ENCODE peak calls at places on chromosomes 12 and 14, in five cellular contexts. Z is H1, K is HCT116, Y is HepG2, C is SK-N-SH. U is an unnamed sample.

GRCh38 chr14:74636424-74637183 is 24.6 kb upstream of the LTBP2 start:
- DNase-seq in Y (no peak), C (no peak), K (no peak), Z (no peak), U (no peak)

GRCh38 chr12:113227169-113227568 is 5.9 kb downstream of the TPCN1 start:
- DNase-seq in Z (no peak), K (no peak), Y (no peak), C (no peak), U (no peak)

GRCh38 chr12:72081787-72082186 is 143.1 kb downstream of the TPH2 start:
- DNase-seq in Y (no peak), Z (no peak), C (no peak), K (no peak), U (no peak)

GRCh38 chr12:15037091-15037723 is 64.4 kb downstream of the PDE6H start:
- DNase-seq in Z (no peak), Y (no peak), C (no peak), K (no peak), U (no peak)

GRCh38 chr14:67418368-67419174 is 6.6 kb upstream of the PLEK2 start:
- DNase-seq in K (no peak), Y (no peak), C (no peak), Z (no peak), U (no peak)

GRCh38 chr12:112844814-112845565 is 53.4 kb downstream of the RPH3A start:
- DNase-seq in Y (no peak), K (no peak), C (no peak), Z (no peak), U (no peak)

GRCh38 chr14:97444248-97444647 is 647.1 kb downstream of the VRK1 start:
- DNase-seq in C (no peak), K (no peak), Z (no peak), Y (no peak), U (no peak)

GRCh38 chr12:67026847-67027246 is 242.3 kb upstream of the CAND1 start:
- DNase-seq in C (no peak), K (no peak), Y (no peak), Z (no peak), U (no peak)

GRCh38 chr12:118498171-118498570 is 121.8 kb downstream of the SUDS3 start:
- DNase-seq in Y (no peak), K (no peak), Z (no peak), C (no peak), U (no peak)

GRCh38 chr12:89412665-89413064 is 60.4 kb upstream of the DUSP6 start:
- DNase-seq in K (no peak), C (no peak), Z (no peak), Y (no peak), U (no peak)

GRCh38 chr12:98870521-98870920 is 225.4 kb downstream of the APAF1 start:
- DNase-seq in K (no peak), C (no peak), Y (no peak), Z (no peak), U (no peak)

GRCh38 chr12:88934163-88934747 is 354.0 kb upstream of the KITLG start:
- DNase-seq in C (no peak), K (peak; percentile 98), Z (no peak), Y (no peak), U (no peak)

GRCh38 chr12:6605425-6606330 is 1.5 kb downstream of the CHD4 start:
- DNase-seq in Z (peak; percentile 63), K (no peak), C (peak; percentile 45), Y (no peak), U (no peak)

GRCh38 chr12:25811656-25812126 is 146.8 kb upstream of the RASSF8 start:
- DNase-seq in K (peak; percentile 64), Z (no peak), C (no peak), Y (no peak), U (no peak)

GRCh38 chr14:65057704-65058103 is 44.6 kb downstream of the MAX start:
- DNase-seq in K (no peak), Y (no peak), C (no peak), Z (no peak), U (no peak)

GRCh38 chr14:65052832-65053231 is 49.5 kb downstream of the MAX start:
- DNase-seq in C (no peak), Z (no peak), Y (no peak), K (no peak), U (no peak)

DNA sequence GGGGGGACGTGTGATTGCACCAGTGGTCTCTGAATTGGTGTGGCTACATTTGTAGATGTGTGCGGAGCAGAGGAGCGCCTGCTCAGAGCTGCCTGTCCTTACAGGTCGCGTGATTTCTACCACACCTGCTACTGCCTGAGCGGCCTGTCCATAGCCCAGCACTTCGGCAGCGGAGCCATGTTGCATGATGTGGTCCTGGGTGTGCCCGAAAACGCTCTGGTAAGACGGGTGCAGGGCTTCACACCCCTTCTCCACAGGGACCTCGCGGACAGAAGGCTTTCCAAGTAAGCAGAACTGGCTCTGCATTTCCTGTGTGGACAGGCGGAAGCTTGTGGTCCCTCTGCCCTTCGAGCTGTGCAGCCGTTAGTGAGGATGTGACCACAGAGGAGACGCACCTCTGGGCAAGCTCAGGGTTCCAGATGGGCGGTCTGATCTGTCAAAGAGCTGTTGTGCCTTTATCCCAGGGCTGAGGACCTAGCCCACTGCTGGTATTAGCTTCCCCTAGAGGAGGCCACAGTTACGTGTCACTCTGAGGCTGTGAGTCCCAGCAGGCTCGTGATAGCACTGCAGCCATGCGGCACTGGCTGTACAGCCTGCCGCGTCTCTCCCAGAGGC is 47.7 kb downstream of the MAX start:
- DNase-seq in K (no peak), Z (no peak), Y (no peak), C (no peak), U (no peak)
- TF ChIP-seq YY1 in K (no peak), Z (no peak), Y (no peak), C (no peak), U (no peak)

GRCh38 chr12:116160883-116161458 is 116.5 kb downstream of the MED13L start:
- DNase-seq in C (no peak), K (no peak), Z (no peak), Y (no peak), U (no peak)
- H3K4me1 ChIP-seq in C (peaks cover 53% of the 10 kb centered on the region), K (peaks cover 46% of the 10 kb centered on the region), Z (peaks cover 6% of the 10 kb centered on the region), Y (peaks cover 58% of the 10 kb centered on the region), U (no peaks in the 10 kb centered on the region)

GRCh38 chr12:51085757-51086156 is 2.4 kb upstream of the CSRNP2 start:
- DNase-seq in C (no peak), K (no peak), Z (no peak), Y (no peak), U (no peak)

GRCh38 chr12:51086933-51087332 is 3.5 kb upstream of the CSRNP2 start:
- DNase-seq in Y (no peak), C (no peak), K (no peak), Z (no peak), U (no peak)

GRCh38 chr12:51082561-51083139 is 746 bp downstream of the CSRNP2 start:
- DNase-seq in K (no peak), Y (peak; percentile 7), C (no peak), Z (no peak), U (peak; percentile 39)

GRCh38 chr12:51080136-51080535 is 3.3 kb downstream of the CSRNP2 start:
- DNase-seq in C (no peak), Z (no peak), Y (no peak), K (no peak), U (no peak)

GRCh38 chr12:51083140-51083833 is at the start of gene CSRNP2:
- DNase-seq in C (peak; percentile 99), Z (peak; percentile 97), K (peak; percentile 83), Y (peak; percentile 87), U (peak; percentile 97)
- TF ChIP-seq YY1 in C (no peak), Z (no peak), K (peak; percentile 74), Y (peak; percentile 76), U (no peak)

GRCh38 chr12:108701779-108702435 is 29.4 kb downstream of the CORO1C start:
- DNase-seq in Z (no peak), Y (no peak), K (no peak), C (no peak), U (no peak)

GRCh38 chr12:108702534-108702933 is 28.8 kb downstream of the CORO1C start:
- DNase-seq in K (no peak), C (no peak), Y (no peak), Z (no peak), U (no peak)

GRCh38 chr12:108699955-108700563 is 31.3 kb downstream of the CORO1C start:
- DNase-seq in Z (no peak), K (no peak), C (no peak), Y (no peak), U (no peak)

GRCh38 chr12:108697905-108698304 is 33.4 kb downstream of the CORO1C start:
- DNase-seq in C (no peak), K (no peak), Z (no peak), Y (no peak), U (no peak)

DNA sequence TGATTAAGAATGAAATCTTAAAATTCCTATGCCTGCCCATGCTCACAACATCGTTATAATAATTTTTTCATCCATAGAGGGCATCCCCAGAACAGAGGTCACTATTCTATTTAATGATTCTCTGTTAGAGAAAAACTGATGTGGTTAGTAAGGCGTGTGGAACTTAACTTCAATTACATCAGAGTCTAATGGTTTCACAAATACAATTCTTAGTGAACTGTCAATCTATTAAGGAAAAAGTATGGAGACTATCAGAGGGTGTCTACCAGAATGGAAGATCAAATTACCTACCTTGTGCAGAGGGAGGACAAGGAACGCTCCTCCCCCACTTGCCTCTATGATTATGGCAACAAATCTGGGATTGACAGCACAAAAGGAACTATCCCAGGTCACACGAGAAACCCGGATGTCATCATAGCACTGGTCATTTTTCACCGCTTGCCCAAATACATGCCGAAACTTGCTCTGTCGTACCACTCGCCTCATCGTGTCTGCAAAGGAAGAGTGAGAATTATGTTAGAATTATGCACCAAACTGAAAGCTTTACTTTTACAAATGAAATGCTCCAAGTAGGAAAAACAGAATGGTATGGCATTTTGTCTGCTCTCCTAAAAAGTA is 30.4 kb downstream of the CORO1C start:
- DNase-seq in K (no peak), C (no peak), Z (no peak), Y (no peak), U (no peak)
- H3K4me1 ChIP-seq in K (no peaks in the 10 kb centered on the region), C (peaks cover 58% of the 10 kb centered on the region), Z (peaks cover 16% of the 10 kb centered on the region), Y (peaks cover 28% of the 10 kb centered on the region), U (peaks cover 2% of the 10 kb centered on the region)

GRCh38 chr14:99136401-99136800 is 135.6 kb downstream of the BCL11B start:
- DNase-seq in K (no peak), C (no peak), Y (no peak), Z (no peak), U (no peak)

GRCh38 chr14:99136047-99136400 is 136.0 kb downstream of the BCL11B start:
- DNase-seq in K (no peak), Z (peak; percentile 26), C (no peak), Y (no peak), U (no peak)

GRCh38 chr14:99137001-99137700 is 134.8 kb downstream of the BCL11B start:
- DNase-seq in Y (no peak), Z (no peak), K (no peak), C (no peak), U (no peak)

GRCh38 chr14:99138999-99139865 is 132.8 kb downstream of the BCL11B start:
- DNase-seq in K (no peak), Z (no peak), C (no peak), Y (no peak), U (no peak)

DNA sequence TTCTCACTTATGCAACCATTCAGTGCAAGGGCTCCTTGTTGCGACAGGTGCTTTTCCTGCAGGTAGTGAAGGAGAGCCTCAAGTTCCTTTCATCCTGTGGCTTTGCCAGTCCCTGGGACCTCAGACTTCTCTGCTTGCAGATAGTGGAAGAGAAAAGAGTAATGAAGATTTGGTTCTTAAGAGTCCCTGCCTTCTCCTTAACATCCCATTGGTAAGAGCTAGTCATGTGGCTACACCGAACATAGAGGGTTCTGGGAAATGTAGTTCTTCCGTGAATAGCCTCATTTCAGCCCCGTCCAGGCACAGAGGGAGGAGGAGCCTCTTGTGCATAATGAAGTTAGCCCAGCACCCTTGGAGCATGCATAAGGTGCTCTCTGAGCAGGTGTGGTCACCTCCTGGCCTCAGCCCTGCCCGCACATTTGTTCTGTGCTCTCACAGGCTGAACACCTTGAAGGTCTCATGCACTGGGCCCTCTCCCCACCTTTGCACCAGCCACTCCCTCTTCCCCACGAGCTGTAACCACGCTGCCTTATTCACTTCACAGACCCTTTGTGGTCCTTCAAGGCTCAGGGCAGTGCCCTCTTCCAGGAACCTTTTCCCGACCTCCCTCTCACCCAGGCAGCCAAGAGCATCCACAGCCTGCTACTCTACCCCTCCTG is 134.0 kb downstream of the BCL11B start:
- DNase-seq in C (no peak), K (peak; percentile 69), Z (peak; percentile 42), Y (no peak), U (no peak)
- TF ChIP-seq YY1 in C (no peak), K (no peak), Z (no peak), Y (no peak), U (no peak)